ENCODE peak calls at places on chromosome 9, in eight cellular contexts. V, Q, T, Z, L, J, A and M are unnamed samples.

GRCh38 chr9:96649620-96650323 is 5.3 kb downstream of the PRXL2C start:
- DNase-seq in V (no peak), Q (peak), T (no peak), Z (no peak), L (no peak), J (no peak), A (no peak), M (no peak)

GRCh38 chr9:97503862-97504210 is 2.4 kb downstream of the TMOD1 start:
- DNase-seq in V (no peak), Q (no peak), T (no peak), Z (no peak), L (no peak), J (no peak), A (no peak), M (no peak)

GRCh38 chr9:92669527-92669889 is 423 bp downstream of the IPPK start:
- DNase-seq in V (peak), Q (peak), T (peak), Z (peak), L (peak), J (no peak), A (no peak), M (no peak)

GRCh38 chr9:110364451-110364850 is 26.8 kb upstream of the TXNDC8 start:
- DNase-seq in V (no peak), Q (no peak), T (no peak), Z (no peak), L (no peak), J (no peak), A (no peak), M (no peak)

GRCh38 chr9:91723420-91724067 is 226.5 kb downstream of the ROR2 start:
- DNase-seq in V (no peak), Q (no peak), T (no peak), Z (no peak), L (no peak), J (no peak), A (no peak), M (no peak)

GRCh38 chr9:93958121-93958874 is 3.1 kb upstream of the BARX1 start:
- DNase-seq in V (peak), Q (peak), T (peak), Z (peak), L (no peak), J (no peak), A (no peak), M (no peak)

GRCh38 chr9:134707031-134707680 is 65.6 kb downstream of the COL5A1 start:
- DNase-seq in V (peak), Q (no peak), T (no peak), Z (peak), L (no peak), J (no peak), A (no peak), M (no peak)

GRCh38 chr9:88988796-88989641 is 2.2 kb upstream of the S1PR3 start:
- DNase-seq in V (no peak), Q (no peak), T (no peak), Z (no peak), L (peak), J (no peak), A (no peak), M (peak)

GRCh38 chr9:15239816-15240215 is 67.2 kb downstream of the TTC39B start:
- DNase-seq in V (no peak), Q (no peak), T (no peak), Z (no peak), L (no peak), J (no peak), A (no peak), M (no peak)

GRCh38 chr9:99071313-99072039 is 33.4 kb upstream of the TGFBR1 start:
- DNase-seq in V (no peak), Q (no peak), T (no peak), Z (no peak), L (no peak), J (no peak), A (no peak), M (no peak)

GRCh38 chr9:91483189-91483691 is 59.6 kb upstream of the NFIL3 start:
- DNase-seq in V (no peak), Q (no peak), T (no peak), Z (no peak), L (no peak), J (no peak), A (no peak), M (no peak)

GRCh38 chr9:15182003-15182695 is 124.9 kb downstream of the TTC39B start:
- DNase-seq in V (no peak), Q (no peak), T (peak), Z (peak), L (no peak), J (no peak), A (no peak), M (no peak)

GRCh38 chr9:101270325-101270701 is 114.5 kb downstream of the BAAT start:
- DNase-seq in V (no peak), Q (peak), T (no peak), Z (no peak), L (no peak), J (no peak), A (no peak), M (no peak)
- TF ChIP-seq EZH2phosphoT487 in V (no peak), Q (no peak), T (no peak), Z (no peak), L (no peak), J (no peak), A (no peak), M (no peak)

DNA sequence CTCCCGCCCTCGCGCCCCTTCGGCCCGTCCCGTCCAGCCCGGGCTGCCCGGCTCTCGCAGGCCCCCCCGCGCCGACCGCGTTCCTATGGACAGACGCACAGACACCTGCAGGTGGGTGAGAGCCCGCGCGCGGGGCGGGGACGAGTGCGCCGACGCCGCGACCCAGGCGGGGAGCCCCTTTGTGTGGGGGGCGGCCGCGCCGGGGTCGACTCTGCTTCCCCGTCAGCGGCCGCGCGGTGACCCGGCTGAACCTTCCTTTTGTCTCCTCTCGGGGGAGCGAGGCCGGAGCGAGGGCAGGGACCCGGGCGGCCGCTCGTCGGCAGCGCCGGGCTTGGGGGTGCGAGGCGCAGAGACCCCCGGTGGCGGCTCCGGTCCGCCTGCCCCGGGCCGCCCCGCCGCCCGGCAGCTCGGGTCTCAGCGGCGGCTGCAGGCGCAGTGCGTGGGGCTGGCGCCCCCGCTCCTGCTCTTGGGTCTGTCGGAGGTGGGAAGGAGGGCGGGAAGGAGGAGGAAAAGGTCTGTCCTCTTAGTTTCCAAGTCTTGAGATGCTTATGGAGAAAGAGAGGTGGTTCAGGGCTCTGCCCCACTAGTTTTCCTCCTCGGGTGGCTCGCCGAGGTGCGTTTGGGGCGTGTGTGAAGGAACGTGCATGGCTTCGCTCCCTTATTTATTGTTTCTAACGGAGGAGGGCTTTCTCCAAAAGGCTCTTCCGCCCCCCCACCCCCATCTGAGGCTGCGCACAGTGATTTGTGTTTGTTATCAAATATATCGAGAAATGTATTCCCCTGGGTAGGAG is 576 bp downstream of the KIAA1958 start:
- DNase-seq in V (peak), Q (peak), T (peak), Z (peak), L (peak), J (peak), A (peak), M (peak)
- TF ChIP-seq EZH2phosphoT487 in V (no peak), Q (no peak), T (no peak), Z (no peak), L (no peak), J (no peak), A (no peak), M (no peak)

DNA sequence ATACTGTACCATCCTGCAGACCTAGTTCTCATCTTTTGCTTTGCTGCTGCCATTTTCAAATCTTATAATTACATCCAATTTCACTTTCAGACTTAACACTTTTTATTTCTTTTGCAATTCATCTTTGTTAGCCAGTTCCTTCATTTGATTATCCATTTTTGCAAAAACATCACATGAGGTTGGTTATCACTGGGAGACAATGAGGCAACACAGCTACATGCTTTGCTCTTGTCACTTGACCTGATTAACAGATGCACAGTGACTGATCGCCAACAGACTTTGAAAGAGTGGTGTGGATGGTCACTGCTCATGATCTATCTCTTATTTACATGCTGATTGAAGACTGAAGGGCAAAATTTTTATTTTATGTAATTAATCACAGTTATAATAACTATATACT is 17.0 kb upstream of the RNF20 start:
- DNase-seq in V (no peak), Q (no peak), T (no peak), Z (no peak), L (no peak), J (no peak), A (no peak), M (no peak)
- TF ChIP-seq EZH2phosphoT487 in V (no peak), Q (no peak), T (no peak), Z (no peak), L (no peak), J (no peak), A (no peak), M (no peak)

GRCh38 chr9:69671904-69672827 is at the start of gene APBA1:
- DNase-seq in V (peak), Q (peak), T (peak), Z (peak), L (peak), J (no peak), A (no peak), M (no peak)

GRCh38 chr9:69674741-69675438 is 2.7 kb upstream of the APBA1 start:
- DNase-seq in V (no peak), Q (no peak), T (no peak), Z (no peak), L (no peak), J (no peak), A (peak), M (no peak)

GRCh38 chr9:69674112-69674511 is 1.9 kb upstream of the APBA1 start:
- DNase-seq in V (no peak), Q (peak), T (peak), Z (no peak), L (no peak), J (peak), A (peak), M (no peak)

GRCh38 chr9:69671291-69671903 is 774 bp downstream of the APBA1 start:
- DNase-seq in V (no peak), Q (no peak), T (no peak), Z (no peak), L (no peak), J (no peak), A (no peak), M (no peak)

DNA sequence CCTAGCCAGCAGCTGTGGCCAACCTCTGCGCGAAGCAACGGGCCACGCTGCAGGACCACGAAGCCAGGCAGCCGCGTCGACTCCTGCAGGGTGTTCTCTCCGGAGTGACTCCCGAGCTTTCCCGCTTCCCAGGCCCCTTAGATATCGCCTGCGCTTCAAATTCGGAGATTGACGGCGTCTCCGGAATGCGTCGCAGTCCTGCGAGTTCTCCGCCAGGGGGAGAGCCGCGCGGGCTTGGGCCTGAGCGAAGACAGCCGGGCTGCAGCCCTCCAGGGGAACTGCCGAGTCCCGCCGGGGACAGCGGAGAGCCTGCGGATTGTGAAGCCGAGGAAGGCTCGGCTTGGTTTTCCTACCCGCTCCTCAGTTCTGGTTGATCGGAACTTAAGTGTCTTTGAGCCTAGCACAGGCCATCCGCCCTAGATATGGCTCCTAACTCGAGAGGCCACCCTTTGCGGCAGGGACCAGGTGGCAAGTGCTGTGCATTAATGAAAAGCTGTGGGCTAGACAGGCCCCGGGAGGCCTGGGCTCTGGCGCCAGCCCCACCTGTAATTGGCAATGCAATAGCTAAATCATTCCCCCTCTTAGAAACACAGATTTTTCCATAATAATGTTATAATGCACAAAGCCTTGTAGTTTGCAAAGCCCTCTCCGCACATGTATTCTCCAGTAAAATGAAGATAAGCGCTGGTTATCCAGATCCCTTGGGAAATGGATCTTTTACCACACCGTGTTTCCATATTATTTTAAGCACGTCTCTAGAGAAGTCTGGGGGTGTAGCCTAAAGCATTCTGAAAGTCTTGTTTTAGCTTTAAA is 863 bp upstream of the APBA1 start:
- DNase-seq in V (peak), Q (peak), T (peak), Z (peak), L (peak), J (peak), A (peak), M (peak)
- TF ChIP-seq EZH2phosphoT487 in V (no peak), Q (no peak), T (peak), Z (no peak), L (no peak), J (no peak), A (no peak), M (no peak)